ENCODE peak calls at places on chromosomes 3 and 15, in six cellular contexts. I is SK-N-SH, R is hepatocyte, K is GM23248, Z is MM.1S, X is HCT116. H is an unnamed sample.

GRCh38 chr3:57961828-57962447 is 46.3 kb upstream of the FLNB start:
- DNase-seq in I (no peak), R (no peak), K (peak; percentile 70), Z (peak; percentile 7), X (peak; percentile 56), H (peak; percentile 73)

GRCh38 chr3:156151824-156152428 is 31.5 kb downstream of the KCNAB1 start:
- DNase-seq in I (peak; percentile 68), R (peak; percentile 86), K (peak; percentile 83), Z (peak; percentile 76), X (peak; percentile 60), H (peak; percentile 90)

GRCh38 chr15:48966595-48967301 is 3.0 kb upstream of the SHC4 start:
- DNase-seq in I (no peak), R (no peak), K (peak; percentile 62), Z (peak; percentile 58), X (no peak), H (no peak)

GRCh38 chr3:62875103-62876002 is at the start of gene CADPS:
- DNase-seq in I (peak; percentile 65), R (peak; percentile 11), K (peak; percentile 78), Z (no peak), X (no peak), H (peak; percentile 78)

GRCh38 chr3:8296466-8296865 is 205.2 kb upstream of the LMCD1 start:
- DNase-seq in I (no peak), R (no peak), K (no peak), Z (no peak), X (no peak), H (no peak)

GRCh38 chr3:114213262-114213668 is 24.1 kb downstream of the ZNF80 start:
- DNase-seq in I (no peak), R (no peak), K (peak; percentile 59), Z (no peak), X (no peak), H (no peak)

GRCh38 chr3:172324591-172325203 is 123.6 kb downstream of the GHSR start:
- DNase-seq in I (no peak), R (no peak), K (no peak), Z (no peak), X (no peak), H (no peak)

GRCh38 chr3:184015381-184016019 is 2.2 kb downstream of the ABCC5 start:
- DNase-seq in I (peak; percentile 71), R (peak; percentile 38), K (no peak), Z (no peak), X (no peak), H (no peak)

GRCh38 chr3:194265996-194266657 is 85.0 kb downstream of the CPN2 start:
- DNase-seq in I (no peak), R (no peak), K (no peak), Z (no peak), X (no peak), H (no peak)

GRCh38 chr3:182375921-182376320 is 417.4 kb upstream of the ATP11B start:
- DNase-seq in I (no peak), R (no peak), K (no peak), Z (no peak), X (no peak), H (no peak)

GRCh38 chr3:188218571-188218970 is 64.6 kb downstream of the LPP start:
- DNase-seq in I (no peak), R (no peak), K (no peak), Z (no peak), X (no peak), H (no peak)

GRCh38 chr3:188217681-188218080 is 63.7 kb downstream of the LPP start:
- DNase-seq in I (no peak), R (no peak), K (no peak), Z (no peak), X (no peak), H (no peak)

GRCh38 chr3:188220988-188221818 is 67.2 kb downstream of the LPP start:
- DNase-seq in I (no peak), R (no peak), K (peak; percentile 90), Z (no peak), X (no peak), H (no peak)

GRCh38 chr3:188220097-188220788 is 66.3 kb downstream of the LPP start:
- DNase-seq in I (no peak), R (no peak), K (peak; percentile 77), Z (no peak), X (no peak), H (no peak)

DNA sequence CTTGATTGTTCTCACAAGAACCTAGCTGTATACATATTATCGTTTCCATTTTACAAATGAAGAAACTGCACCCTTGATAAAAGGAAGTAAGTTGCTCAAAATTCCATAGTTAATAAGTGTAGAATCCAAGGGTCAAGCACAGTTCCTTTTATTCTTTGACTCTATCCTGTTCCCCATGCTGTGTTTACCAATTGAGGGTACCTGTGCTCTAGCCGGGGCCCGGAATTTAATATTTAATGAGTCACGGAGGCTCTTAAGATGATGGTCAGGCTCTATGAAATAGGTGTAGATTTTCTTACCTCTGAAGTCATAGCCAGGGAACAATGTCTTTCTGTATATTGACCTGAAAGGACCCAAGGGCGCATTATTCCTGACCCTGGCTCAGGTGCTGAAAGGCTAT is 65.2 kb downstream of the LPP start:
- DNase-seq in I (no peak), R (no peak), K (no peak), Z (no peak), X (no peak), H (no peak)
- H3K27ac ChIP-seq in I (no peak overlapping the region), R (peak overlapping the region; percentile 73), K (no peak overlapping the region), Z (no peak overlapping the region), X (no peak overlapping the region), H (no peak overlapping the region)

GRCh38 chr3:134373278-134373941 is 837 bp downstream of the AMOTL2 start:
- DNase-seq in I (peak; percentile 84), R (peak; percentile 93), K (peak; percentile 97), Z (no peak), X (no peak), H (peak; percentile 99)
- TF ChIP-seq EZH2phosphoT487 in I (no peak), R (no peak), K (no peak), Z (no peak), X (no peak), H (no peak)

GRCh38 chr3:126460386-126460785 is 15.3 kb downstream of the ZXDC start:
- DNase-seq in I (no peak), R (no peak), K (no peak), Z (no peak), X (no peak), H (no peak)
- H3K27ac ChIP-seq in I (no peak overlapping the region), R (no peak overlapping the region), K (no peak overlapping the region), Z (no peak overlapping the region), X (no peak overlapping the region), H (no peak overlapping the region)

DNA sequence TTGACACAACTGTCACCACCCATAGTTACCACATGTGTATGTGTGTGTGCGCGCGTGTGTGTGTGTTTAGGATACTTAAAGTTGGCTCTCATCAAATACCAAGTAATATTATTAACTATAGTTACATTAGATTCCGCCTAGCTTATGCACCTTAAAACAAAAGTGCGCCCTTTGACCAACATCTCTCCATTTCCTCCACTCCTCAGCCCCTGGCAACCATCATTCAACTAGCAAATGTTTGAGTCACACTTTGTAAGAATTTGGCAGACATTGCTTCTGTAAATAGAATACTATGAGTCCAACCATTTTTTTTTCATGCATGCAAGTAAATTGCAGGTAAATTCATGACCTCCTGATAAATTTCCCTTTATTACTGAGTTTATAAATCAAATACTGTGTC is 169.3 kb downstream of the GBE1 start:
- DNase-seq in I (no peak), R (no peak), K (peak; percentile 60), Z (no peak), X (no peak), H (peak; percentile 3)
- TF ChIP-seq EZH2phosphoT487 in I (no peak), R (no peak), K (no peak), Z (no peak), X (no peak), H (no peak)

DNA sequence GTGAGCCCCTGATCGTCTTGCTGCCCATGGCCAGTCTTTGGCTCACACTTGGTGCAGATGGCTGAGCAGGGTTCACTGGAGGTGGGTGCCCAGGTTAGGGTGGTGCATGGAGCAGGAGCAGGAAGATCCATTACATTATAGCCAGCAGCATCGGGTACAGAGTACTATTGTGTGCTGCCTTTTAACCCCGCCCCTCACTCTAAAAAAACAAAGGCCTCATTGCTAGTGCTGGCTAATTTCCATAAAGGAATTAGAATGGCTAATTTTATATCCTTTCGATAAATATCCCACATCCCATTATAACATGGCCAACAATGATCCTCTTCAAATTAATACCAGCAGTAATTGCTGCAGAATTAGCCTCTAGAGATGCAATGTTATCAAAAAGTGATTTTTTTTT is 45.8 kb upstream of the PPP4R2 start:
- DNase-seq in I (no peak), R (no peak), K (no peak), Z (no peak), X (no peak), H (peak; percentile 23)
- H3K27ac ChIP-seq in I (no peak overlapping the region), R (no peak overlapping the region), K (no peak overlapping the region), Z (no peak overlapping the region), X (no peak overlapping the region), H (no peak overlapping the region)

GRCh38 chr15:66964791-66965190 is 100.6 kb upstream of the SMAD3 start:
- DNase-seq in I (no peak), R (no peak), K (no peak), Z (no peak), X (no peak), H (no peak)

GRCh38 chr15:66966256-66966655 is 99.1 kb upstream of the SMAD3 start:
- DNase-seq in I (no peak), R (no peak), K (no peak), Z (no peak), X (peak; percentile 15), H (peak; percentile 31)

GRCh38 chr15:66963710-66964109 is 101.7 kb upstream of the SMAD3 start:
- DNase-seq in I (no peak), R (no peak), K (no peak), Z (no peak), X (no peak), H (no peak)

GRCh38 chr15:66964111-66964738 is 101.2 kb upstream of the SMAD3 start:
- DNase-seq in I (no peak), R (no peak), K (no peak), Z (no peak), X (no peak), H (no peak)

DNA sequence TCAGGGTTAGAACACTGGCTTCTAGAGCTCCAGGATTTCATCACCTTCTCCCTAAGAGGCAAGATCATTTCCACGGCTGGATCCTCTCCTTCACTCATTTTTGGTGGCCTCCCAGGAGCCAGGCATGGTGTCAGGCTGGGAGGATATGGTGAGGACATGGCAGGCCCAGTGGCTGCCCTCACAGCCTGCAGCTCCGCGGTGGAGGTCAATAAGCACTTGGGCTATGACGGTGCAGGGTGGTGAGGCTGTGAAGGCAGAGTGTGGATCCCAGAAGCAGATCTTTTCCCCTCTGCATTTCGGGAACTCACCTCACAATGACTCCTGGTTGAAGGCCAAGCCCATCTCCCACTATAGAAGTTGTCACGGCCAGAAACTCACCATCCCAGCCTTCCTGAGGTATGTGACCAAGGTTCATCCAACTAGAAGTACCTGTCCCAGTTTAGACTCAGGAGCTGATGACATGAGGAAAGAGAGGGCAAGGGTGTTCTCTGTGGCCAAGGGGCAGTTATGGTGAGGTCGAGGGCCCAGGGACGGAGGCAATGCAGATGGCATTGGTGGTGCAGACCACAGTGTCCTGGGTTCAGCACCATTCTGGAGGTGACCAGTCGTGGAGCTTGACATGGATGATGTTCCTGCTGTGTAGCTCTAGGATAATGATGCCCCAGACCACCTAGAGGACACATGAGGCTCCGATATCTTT is 100.1 kb upstream of the SMAD3 start:
- DNase-seq in I (no peak), R (no peak), K (no peak), Z (no peak), X (no peak), H (no peak)
- TF ChIP-seq EZH2phosphoT487 in I (no peak), R (no peak), K (no peak), Z (no peak), X (no peak), H (no peak)

H was measured in GM23338.